ENCODE peak calls at places on chromosomes 7 and 10, in six cellular contexts. N is HepG2, J is K562, L is GM12891, Y is GM12878, B is H1. Z is an unnamed sample.

GRCh38 chr10:1199897-1200721 is 143.9 kb downstream of the WDR37 start:
- DNase-seq in Y (no peak), J (no peak), L (no peak), N (no peak), B (no peak), Z (no peak)

GRCh38 chr7:46715579-46715978 is 794.5 kb upstream of the IGFBP3 start:
- DNase-seq in Y (no peak), L (no peak), J (no peak), B (no peak), N (no peak), Z (no peak)

GRCh38 chr10:116877391-116877790 is 28.1 kb downstream of the ENO4 start:
- DNase-seq in J (no peak), N (no peak), Y (no peak), B (no peak), L (no peak), Z (no peak)

GRCh38 chr7:21767300-21767900 is 178.3 kb downstream of the CDCA7L start:
- DNase-seq in N (peak; percentile 84), B (peak; percentile 73), J (peak; percentile 43), Y (peak; percentile 26), L (peak; percentile 2), Z (no peak)

GRCh38 chr7:150862356-150862755 is 10.0 kb downstream of the AOC1 start:
- DNase-seq in J (no peak), L (no peak), B (no peak), N (no peak), Y (no peak), Z (no peak)

GRCh38 chr10:66564341-66564740 is 361.5 kb upstream of the LRRTM3 start:
- DNase-seq in J (no peak), L (no peak), Y (no peak), N (no peak), B (no peak), Z (no peak)

GRCh38 chr7:909358-910329 is 33.3 kb downstream of the GET4 start:
- DNase-seq in Y (no peak), B (no peak), L (no peak), J (peak; percentile 44), N (no peak), Z (no peak)

GRCh38 chr7:76260171-76260703 is 42.2 kb upstream of the HSPB1 start:
- DNase-seq in B (peak; percentile 96), L (no peak), N (peak; percentile 74), J (peak; percentile 98), Y (no peak), Z (no peak)

GRCh38 chr7:47326220-47326619 is 255.7 kb downstream of the TNS3 start:
- DNase-seq in J (no peak), Y (no peak), B (no peak), L (no peak), N (peak; percentile 7), Z (no peak)

GRCh38 chr10:124224331-124225028 is 131.1 kb upstream of the CHST15 start:
- DNase-seq in Y (no peak), L (no peak), N (no peak), B (no peak), J (no peak), Z (no peak)

GRCh38 chr7:139645572-139646523 is 122.4 kb downstream of the CLEC2L start:
- DNase-seq in J (peak; percentile 86), B (peak; percentile 47), L (no peak), Y (peak; percentile 28), N (peak; percentile 84), Z (peak; percentile 37)

GRCh38 chr10:59358576-59358975 is 3.8 kb downstream of the FAM13C start:
- DNase-seq in Y (no peak), J (no peak), B (no peak), N (no peak), L (no peak), Z (no peak)

GRCh38 chr7:116988363-116988989 is 35.2 kb downstream of the ST7 start:
- DNase-seq in J (no peak), B (no peak), Y (no peak), L (no peak), N (no peak), Z (no peak)

GRCh38 chr7:19557726-19558470 is 150.9 kb downstream of the POLR1F start:
- DNase-seq in L (no peak), N (no peak), B (no peak), Y (no peak), J (no peak), Z (no peak)

GRCh38 chr7:24827027-24827426 is 69.8 kb upstream of the GSDME start:
- DNase-seq in Y (no peak), N (no peak), J (no peak), B (no peak), L (no peak), Z (no peak)

GRCh38 chr10:86711957-86712708 is 43.8 kb downstream of the LDB3 start:
- DNase-seq in B (no peak), J (peak; percentile 34), N (no peak), Y (peak; percentile 43), L (peak; percentile 78), Z (peak; percentile 67)

GRCh38 chr7:30548762-30549344 is 44.2 kb upstream of the GGCT start:
- DNase-seq in J (peak; percentile 72), N (peak; percentile 78), Y (no peak), L (no peak), B (no peak), Z (peak; percentile 36)

GRCh38 chr7:20219446-20220292 is 2.5 kb upstream of the MACC1 start:
- DNase-seq in B (no peak), N (peak; percentile 99), Y (peak; percentile 99), J (peak; percentile 84), L (no peak), Z (no peak)

GRCh38 chr10:108755661-108756060 is 1167.7 kb downstream of the XPNPEP1 start:
- DNase-seq in J (no peak), Y (no peak), N (no peak), L (no peak), B (no peak), Z (no peak)

GRCh38 chr7:148944935-148945934 is 61.1 kb upstream of the EZH2 start:
- DNase-seq in L (no peak), B (no peak), N (no peak), J (no peak), Y (no peak), Z (no peak)

GRCh38 chr7:148939128-148939747 is 55.1 kb upstream of the EZH2 start:
- DNase-seq in N (no peak), Y (no peak), L (no peak), B (no peak), J (no peak), Z (no peak)

GRCh38 chr7:148941598-148942280 is 57.6 kb upstream of the EZH2 start:
- DNase-seq in Y (no peak), J (peak; percentile 68), N (peak; percentile 84), B (no peak), L (no peak), Z (no peak)

GRCh38 chr7:148935451-148935850 is 51.4 kb upstream of the EZH2 start:
- DNase-seq in N (no peak), J (no peak), L (no peak), Y (no peak), B (no peak), Z (no peak)

DNA sequence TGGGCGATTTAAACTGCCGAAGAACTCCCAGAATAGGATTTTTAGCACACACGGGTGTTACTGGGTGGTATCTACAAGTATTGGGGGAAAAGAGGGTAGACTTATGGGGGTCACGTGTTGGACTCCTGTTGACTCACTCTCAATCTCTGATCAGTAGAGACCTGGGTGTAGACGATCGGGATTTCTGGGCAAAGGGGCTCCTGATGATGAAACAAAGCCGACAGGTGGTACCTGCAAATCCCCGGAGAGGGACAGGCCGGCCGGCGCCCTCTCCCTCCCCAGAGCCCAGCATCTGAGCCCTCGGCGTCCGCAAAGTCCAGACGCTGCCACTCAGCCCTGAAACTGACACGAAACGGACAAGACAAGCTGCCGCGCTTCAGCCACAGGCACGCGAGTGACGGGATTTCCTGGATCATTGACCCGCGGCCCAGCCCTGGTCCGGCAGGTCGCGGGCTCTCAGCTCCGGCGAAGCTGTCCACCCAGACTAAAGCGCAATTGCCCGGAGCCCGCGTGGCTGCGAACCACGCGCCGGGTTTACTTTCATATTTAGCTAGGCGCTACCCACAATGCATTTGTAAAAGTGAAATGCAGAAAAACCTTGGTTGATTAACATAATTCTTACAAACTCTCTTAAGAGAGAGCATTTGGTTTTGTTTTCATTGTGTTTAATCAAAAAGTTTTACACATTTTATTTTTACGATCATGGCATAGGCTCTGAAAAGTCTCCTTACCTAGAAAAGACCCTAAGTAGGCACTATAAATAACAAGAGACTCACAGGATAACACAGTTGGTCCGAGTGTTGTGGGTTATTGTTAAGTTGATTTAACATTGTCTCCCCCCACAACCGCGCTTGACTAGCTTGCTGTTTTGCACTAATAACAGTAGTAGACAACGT is 56.9 kb upstream of the EZH2 start:
- DNase-seq in J (peak; percentile 86), B (no peak), Y (peak; percentile 49), N (peak; percentile 72), L (peak; percentile 45), Z (peak; percentile 56)
- TF ChIP-seq POLR2A in J (peak; percentile 96), B (peak; percentile 55), Y (peak; percentile 83), N (peak; percentile 70), L (peak; percentile 39), Z (peak; percentile 67)

DNA sequence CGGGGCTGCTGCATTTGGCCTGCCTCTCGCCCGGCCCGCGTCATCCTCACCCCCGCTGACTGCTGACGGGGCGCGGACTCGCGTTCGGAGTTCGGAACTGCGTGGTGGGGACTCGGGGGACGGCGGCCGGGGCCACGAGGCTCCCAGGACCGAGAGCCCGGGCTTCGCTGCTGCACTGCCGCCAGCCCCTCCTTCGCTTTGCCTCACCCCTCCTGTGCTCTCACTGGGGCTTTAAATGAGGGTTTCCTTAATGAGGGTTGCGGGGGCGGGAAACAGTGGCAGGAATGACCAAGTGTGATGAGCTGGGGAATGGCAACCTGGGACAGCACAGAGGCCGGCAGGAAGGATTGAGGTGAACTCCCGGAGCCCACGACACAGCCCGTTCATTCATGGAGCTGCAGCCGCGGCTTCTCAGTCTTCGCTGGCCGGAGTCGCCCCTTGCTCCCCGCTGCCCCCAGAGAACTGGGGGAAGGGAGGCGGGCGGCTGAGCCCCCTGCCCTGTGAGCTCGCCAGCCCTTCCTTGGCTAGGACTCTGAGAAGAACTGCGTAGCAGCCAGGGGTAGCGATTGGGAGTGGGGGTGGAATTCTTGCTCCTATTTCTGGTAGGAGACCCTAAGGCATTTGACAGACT is 1.5 kb upstream of the LRRC4 start:
- DNase-seq in B (no peak), N (no peak), Y (no peak), J (no peak), L (peak; percentile 24), Z (no peak)
- TF ChIP-seq POLR2AphosphoS5 in B (no peak), N (no peak), Y (no peak), J (no peak), L (no peak), Z (no peak)

GRCh38 chr10:104895981-104896380 is 254.9 kb downstream of the SORCS3 start:
- DNase-seq in Y (no peak), B (no peak), J (no peak), L (no peak), N (no peak), Z (no peak)
- TF ChIP-seq TAF1 in Y (no peak), B (no peak), J (no peak), L (no peak), N (no peak), Z (no peak)

GRCh38 chr10:13705526-13706169 is 118.9 kb downstream of the PRPF18 start:
- DNase-seq in Y (no peak), B (no peak), N (no peak), L (no peak), J (peak; percentile 84), Z (no peak)

GRCh38 chr10:13706175-13706574 is 119.4 kb downstream of the PRPF18 start:
- DNase-seq in Y (no peak), N (no peak), J (no peak), L (no peak), B (no peak), Z (no peak)

GRCh38 chr10:13706604-13707003 is 119.8 kb downstream of the PRPF18 start:
- DNase-seq in J (peak; percentile 48), B (no peak), Y (no peak), N (no peak), L (no peak), Z (no peak)

GRCh38 chr10:13708256-13708990 is 121.7 kb downstream of the PRPF18 start:
- DNase-seq in Y (no peak), B (no peak), J (no peak), L (no peak), N (no peak), Z (no peak)

GRCh38 chr10:13707156-13707881 is 120.6 kb downstream of the PRPF18 start:
- DNase-seq in Y (no peak), N (peak; percentile 11), J (peak; percentile 64), B (peak; percentile 62), L (no peak), Z (peak; percentile 32)
- TF ChIP-seq POLR2A in Y (peak; percentile 65), N (no peak), J (peak; percentile 39), B (peak; percentile 43), L (peak; percentile 19), Z (no peak)

Z was measured in GM12892.